ENCODE peak calls at places on chromosomes 2 and 18, in six cellular contexts. F, V, U, R, K and L are unnamed samples. For H3K4me1, the result is how much of the 10 kb centered on the place peaks cover.

GRCh38 chr2:5981241-5982055 is 289.3 kb downstream of the SOX11 start:
- DNase-seq in R (no peak), U (no peak), K (peak), F (no peak), V (no peak), L (no peak)

GRCh38 chr18:41072946-41073345 is 882.1 kb upstream of the PIK3C3 start:
- DNase-seq in U (peak), V (no peak), F (no peak), R (no peak), K (no peak), L (no peak)

GRCh38 chr18:79577451-79578395 is 101.9 kb upstream of the CTDP1 start:
- DNase-seq in U (no peak), R (peak), F (no peak), V (peak), K (peak), L (no peak)

GRCh38 chr2:184047536-184047935 is 550.8 kb upstream of the ZNF804A start:
- DNase-seq in U (no peak), V (no peak), F (no peak), K (no peak), R (no peak), L (no peak)

GRCh38 chr2:28342081-28342967 is 50.3 kb upstream of the FOSL2 start:
- DNase-seq in F (peak), U (peak), R (peak), V (no peak), K (no peak), L (peak)

GRCh38 chr2:8234757-8235374 is 447.0 kb upstream of the ID2 start:
- DNase-seq in F (no peak), U (no peak), R (no peak), K (no peak), V (no peak), L (no peak)

GRCh38 chr2:241882090-241882625 is 12.6 kb downstream of the RTP5 start:
- DNase-seq in V (peak), K (peak), R (peak), U (peak), F (no peak), L (peak)

GRCh38 chr2:131105950-131106801 is 1.0 kb downstream of the PLEKHB2 start:
- DNase-seq in V (no peak), U (peak), K (no peak), F (peak), R (no peak), L (peak)

GRCh38 chr2:26969089-26969844 is 1.2 kb upstream of the MAPRE3 start:
- DNase-seq in F (no peak), K (no peak), V (no peak), U (peak), R (no peak), L (no peak)

GRCh38 chr2:31217465-31218200 is at the start of gene CAPN14:
- DNase-seq in F (no peak), V (no peak), K (no peak), R (no peak), U (no peak), L (no peak)

GRCh38 chr2:157894694-157895450 is 18.7 kb upstream of the ACVR1 start:
- DNase-seq in K (no peak), R (no peak), U (peak), F (no peak), V (no peak), L (no peak)

GRCh38 chr2:11365096-11365856 is 20.8 kb upstream of the ROCK2 start:
- DNase-seq in U (no peak), K (no peak), R (no peak), V (no peak), F (no peak), L (no peak)

GRCh38 chr18:5542393-5543035 is 1.3 kb downstream of the EPB41L3 start:
- DNase-seq in R (peak), U (peak), K (no peak), V (no peak), F (no peak), L (no peak)

GRCh38 chr2:159497256-159497655 is 119.1 kb downstream of the BAZ2B start:
- DNase-seq in K (no peak), R (no peak), F (no peak), U (peak), V (no peak), L (no peak)

GRCh38 chr2:237699870-237700582 is 72.6 kb downstream of the LRRFIP1 start:
- DNase-seq in V (no peak), R (no peak), U (no peak), K (no peak), F (no peak), L (no peak)

GRCh38 chr2:106030287-106031268 is 163.5 kb downstream of the UXS1 start:
- DNase-seq in U (peak), V (no peak), K (no peak), F (no peak), R (peak), L (no peak)

GRCh38 chr18:70998490-70998889 is 709.6 kb downstream of the SOCS6 start:
- DNase-seq in F (no peak), U (no peak), R (no peak), V (no peak), K (no peak), L (no peak)

GRCh38 chr2:115303-115702 is 69.0 kb upstream of the FAM110C start:
- DNase-seq in K (no peak), V (no peak), U (peak), F (no peak), R (no peak), L (no peak)

GRCh38 chr2:229731916-229732315 is 17.6 kb upstream of the DNER start:
- DNase-seq in U (no peak), R (no peak), V (no peak), F (no peak), K (no peak), L (no peak)

GRCh38 chr2:64730551-64731305 is 77.0 kb upstream of the SERTAD2 start:
- DNase-seq in R (peak), K (no peak), V (no peak), U (peak), F (peak), L (peak)

GRCh38 chr2:220192994-220193753 is 565.7 kb downstream of the SLC4A3 start:
- DNase-seq in R (no peak), F (no peak), U (no peak), K (peak), V (no peak), L (no peak)

GRCh38 chr2:186059096-186059495 is 320.5 kb downstream of the FSIP2 start:
- DNase-seq in R (no peak), F (no peak), K (no peak), V (no peak), U (no peak), L (no peak)

GRCh38 chr2:29751390-29751789 is 170.0 kb downstream of the ALK start:
- DNase-seq in K (no peak), V (no peak), R (no peak), F (no peak), U (no peak), L (no peak)

GRCh38 chr2:108370080-108370479 is 7.7 kb upstream of the SULT1C4 start:
- DNase-seq in U (no peak), R (no peak), K (no peak), V (no peak), F (no peak), L (no peak)

GRCh38 chr2:239098288-239098970 is 250.5 kb downstream of the TWIST2 start:
- DNase-seq in U (peak), F (no peak), K (peak), R (no peak), V (no peak), L (no peak)

GRCh38 chr2:43210467-43211303 is 15.7 kb downstream of the ZFP36L2 start:
- DNase-seq in F (peak), R (peak), V (peak), K (peak), U (no peak), L (no peak)

GRCh38 chr2:152348388-152348787 is 13.4 kb downstream of the FMNL2 start:
- DNase-seq in R (no peak), U (peak), F (no peak), K (no peak), V (no peak), L (no peak)

GRCh38 chr2:235506997-235507615 is 13.3 kb downstream of the AGAP1 start:
- DNase-seq in F (no peak), V (no peak), R (no peak), U (peak), K (peak), L (no peak)

GRCh38 chr18:57807336-57808117 is 4.4 kb upstream of the ATP8B1 start:
- DNase-seq in U (no peak), V (no peak), F (no peak), K (no peak), R (no peak), L (peak)

GRCh38 chr2:223994562-223995162 is 37.4 kb downstream of the MRPL44 start:
- DNase-seq in V (no peak), R (no peak), U (no peak), F (no peak), K (no peak), L (no peak)
- H3K27ac ChIP-seq in V (no peak), R (no peak), U (no peak), F (no peak), K (no peak), L (no peak)

GRCh38 chr18:22394428-22394827 is 23.3 kb downstream of the CTAGE1 start:
- DNase-seq in V (no peak), K (no peak), F (no peak), R (no peak), U (no peak), L (no peak)

GRCh38 chr18:22399949-22400348 is 17.8 kb downstream of the CTAGE1 start:
- DNase-seq in U (no peak), R (no peak), F (no peak), V (no peak), K (no peak), L (no peak)

GRCh38 chr18:22403950-22404349 is 13.8 kb downstream of the CTAGE1 start:
- DNase-seq in R (no peak), U (no peak), K (no peak), V (no peak), F (no peak), L (no peak)

DNA sequence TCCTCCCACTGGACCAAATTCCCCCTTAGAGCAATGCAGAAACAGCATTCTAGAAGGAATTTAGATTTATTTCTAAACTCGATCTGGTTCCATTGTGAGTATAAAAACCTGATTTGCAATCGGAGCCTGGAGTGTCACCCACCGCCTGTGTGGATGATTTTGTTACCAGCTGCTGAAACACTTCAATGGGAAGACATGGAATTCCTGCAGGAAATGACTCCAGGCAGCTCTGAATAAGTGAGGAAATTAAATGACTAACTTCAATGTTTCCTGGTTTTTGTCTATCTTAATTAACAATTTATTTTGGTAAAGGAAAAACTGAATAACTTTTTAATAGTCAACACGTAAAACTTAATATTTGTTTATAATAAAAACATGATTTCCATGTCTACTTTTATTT is 19.3 kb downstream of the CTAGE1 start:
- DNase-seq in V (no peak), K (no peak), R (no peak), F (no peak), U (no peak), L (no peak)
- H3K4me1 ChIP-seq in V (under half), K (under half), R (under half), F (under half), U (under half), L (under half)

GRCh38 chr2:45674035-45674791 is 22.7 kb downstream of the PRKCE start:
- DNase-seq in K (no peak), V (no peak), U (no peak), R (no peak), F (no peak), L (no peak)
- H3K27ac ChIP-seq in K (peak), V (peak), U (no peak), R (no peak), F (no peak), L (no peak)

DNA sequence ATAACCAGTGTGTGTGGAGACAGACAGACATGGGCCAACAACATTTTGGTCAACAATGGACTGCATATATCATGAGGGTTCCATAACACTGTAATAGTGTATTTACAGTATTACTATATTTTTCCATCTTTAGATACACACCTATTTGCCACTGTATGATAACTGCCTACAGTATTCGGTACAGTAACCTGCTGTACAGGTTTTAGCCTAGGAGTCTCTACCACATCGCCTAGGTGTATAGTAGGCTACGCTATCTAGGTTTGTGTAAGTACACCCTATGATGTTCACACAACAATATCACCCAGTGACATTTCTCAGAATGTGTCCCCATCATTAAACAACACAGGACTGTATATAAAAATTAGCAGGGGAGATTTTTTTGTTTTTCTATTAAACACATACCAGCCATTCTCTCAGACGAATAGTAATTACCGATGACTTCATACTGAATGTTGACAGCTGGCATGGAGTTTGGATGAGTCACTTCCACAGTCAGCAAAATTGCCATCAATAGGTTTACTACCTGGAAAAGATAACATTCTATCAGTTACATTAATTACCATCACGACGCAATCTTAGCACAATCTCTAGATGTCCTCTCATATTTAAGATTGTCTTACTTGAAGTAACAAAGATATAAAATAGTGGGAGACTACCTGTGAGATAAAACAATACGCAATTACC is 10.8 kb downstream of the LAPTM4A start:
- DNase-seq in K (no peak), F (no peak), V (no peak), U (peak), R (no peak), L (no peak)
- H3K4me1 ChIP-seq in K (under half), F (half or more), V (under half), U (under half), R (under half), L (under half)